ENCODE peak calls at places on chromosomes 3 and 15, in five cellular contexts. S is stimulated activated CD8-positive, alpha-beta memory T cell treated with anti-CD3 and anti-CD28 coated beads, Interleukin-15, amount 100 ng/mL, for 4 hours; A is natural killer cell; M is kidney; P is tibial nerve. G is an unnamed sample.

GRCh38 chr3:145176907-145177306 is 984.1 kb downstream of the PLOD2 start:
- DNase-seq in S (no peak), A (no peak), M (no peak), P (no peak), G (no peak)

GRCh38 chr15:38565287-38565670 is 665 bp upstream of the RASGRP1 start:
- DNase-seq in S (no peak), A (no peak), M (peak), P (no peak), G (no peak)

GRCh38 chr15:63080638-63081250 is 38.2 kb downstream of the TPM1 start:
- DNase-seq in S (no peak), A (no peak), M (no peak), P (no peak), G (no peak)

GRCh38 chr3:189830401-189830800 is 199.2 kb downstream of the TP63 start:
- DNase-seq in S (no peak), A (no peak), M (no peak), P (no peak), G (no peak)

GRCh38 chr3:115836944-115837343 is 213.6 kb downstream of the GAP43 start:
- DNase-seq in S (no peak), A (no peak), M (no peak), P (no peak), G (peak)

GRCh38 chr15:70358011-70358819 is 260.5 kb upstream of the TLE3 start:
- DNase-seq in S (no peak), A (no peak), M (no peak), P (no peak), G (no peak)

GRCh38 chr3:144775581-144775980 is 804.0 kb downstream of the DIPK2A start:
- DNase-seq in S (no peak), A (no peak), M (no peak), P (no peak), G (no peak)

GRCh38 chr15:92006186-92007028 is 152.9 kb downstream of the SLCO3A1 start:
- DNase-seq in S (no peak), A (no peak), M (no peak), P (no peak), G (no peak)

GRCh38 chr3:39146083-39146501 is 7.3 kb downstream of the CSRNP1 start:
- DNase-seq in S (no peak), A (no peak), M (no peak), P (no peak), G (no peak)

GRCh38 chr15:80699981-80700380 is 4.9 kb downstream of the ABHD17C start:
- DNase-seq in S (no peak), A (no peak), M (no peak), P (no peak), G (no peak)

GRCh38 chr15:94266000-94266399 is 34.6 kb downstream of the MCTP2 start:
- DNase-seq in S (no peak), A (no peak), M (no peak), P (no peak), G (no peak)

GRCh38 chr15:57573151-57573550 is 18.6 kb upstream of the MYZAP start:
- DNase-seq in S (no peak), A (no peak), M (no peak), P (no peak), G (no peak)

GRCh38 chr3:184690236-184690883 is 21.5 kb downstream of the MAGEF1 start:
- DNase-seq in S (no peak), A (no peak), M (no peak), P (no peak), G (no peak)

GRCh38 chr3:20809356-20809755 is 623.4 kb upstream of the SGO1 start:
- DNase-seq in S (no peak), A (no peak), M (no peak), P (no peak), G (no peak)

G was measured in LoVo.